ENCODE peak calls at places on chromosomes 2 and 18, in nine cellular contexts. X is A549, G is sigmoid colon, V is choroid plexus epithelial cell, P is upper lobe of right lung, L is HepG2, N is cardiac fibroblast, E is thyroid gland, C is fibroblast of lung. M is an unnamed sample.

GRCh38 chr18:59459352-59460059 is 100.4 kb upstream of the LMAN1 start:
- DNase-seq in X (peak), G (no peak), V (peak), P (no peak), L (peak), N (peak), E (no peak), C (peak), M (peak)

GRCh38 chr2:148888003-148888501 is 13.0 kb downstream of the KIF5C start:
- DNase-seq in X (no peak), G (no peak), V (no peak), P (no peak), L (no peak), N (no peak), E (no peak), C (no peak), M (no peak)

GRCh38 chr2:65999790-66000189 is 435.1 kb upstream of the MEIS1 start:
- DNase-seq in X (no peak), G (no peak), V (no peak), P (no peak), L (no peak), N (no peak), E (no peak), C (no peak), M (no peak)

GRCh38 chr18:5029622-5030021 is 167.4 kb downstream of the AKAIN1 start:
- DNase-seq in X (no peak), G (no peak), V (no peak), P (no peak), L (no peak), N (no peak), E (no peak), C (no peak), M (no peak)

GRCh38 chr2:190533175-190533967 is 1.2 kb downstream of the NEMP2 start:
- DNase-seq in X (no peak), G (no peak), V (peak), P (no peak), L (no peak), N (no peak), E (no peak), C (peak), M (no peak)

GRCh38 chr2:8682719-8683667 is 1.1 kb downstream of the ID2 start:
- DNase-seq in X (no peak), G (peak), V (peak), P (no peak), L (peak), N (peak), E (peak), C (peak), M (peak)

GRCh38 chr2:240095556-240096523 is 40.3 kb downstream of the COPS9 start:
- DNase-seq in X (no peak), G (no peak), V (peak), P (no peak), L (no peak), N (no peak), E (no peak), C (no peak), M (no peak)

GRCh38 chr2:8282858-8283252 is 399.0 kb upstream of the ID2 start:
- DNase-seq in X (no peak), G (no peak), V (no peak), P (no peak), L (no peak), N (no peak), E (no peak), C (no peak), M (no peak)

GRCh38 chr2:205527801-205528200 is 154.5 kb upstream of the NRP2 start:
- DNase-seq in X (no peak), G (no peak), V (no peak), P (no peak), L (no peak), N (no peak), E (no peak), C (peak), M (peak)

GRCh38 chr2:112048887-112049286 is 6.2 kb upstream of the TMEM87B start:
- DNase-seq in X (peak), G (no peak), V (peak), P (no peak), L (peak), N (peak), E (peak), C (peak), M (peak)

GRCh38 chr18:69898241-69898861 is 49.3 kb downstream of the CD226 start:
- DNase-seq in X (no peak), G (no peak), V (peak), P (no peak), L (peak), N (no peak), E (no peak), C (peak), M (no peak)

GRCh38 chr2:166343467-166343866 is 32.3 kb downstream of the SCN9A start:
- DNase-seq in X (no peak), G (no peak), V (no peak), P (no peak), L (no peak), N (no peak), E (no peak), C (no peak), M (no peak)

GRCh38 chr2:147910990-147911473 is 66.2 kb downstream of the ACVR2A start:
- DNase-seq in X (no peak), G (no peak), V (peak), P (no peak), L (peak), N (peak), E (no peak), C (peak), M (peak)

GRCh38 chr2:174263989-174264388 is 15.7 kb upstream of the OLA1 start:
- DNase-seq in X (peak), G (no peak), V (peak), P (no peak), L (peak), N (peak), E (no peak), C (peak), M (peak)

GRCh38 chr2:157318884-157319283 is 6.7 kb downstream of the ERMN start:
- DNase-seq in X (no peak), G (no peak), V (no peak), P (no peak), L (no peak), N (no peak), E (no peak), C (no peak), M (no peak)
- TF ChIP-seq CTCF in X (no peak), G (no peak), V (no peak), P (no peak), L (no peak), N (no peak), E (no peak), C (no peak), M (no peak)

DNA sequence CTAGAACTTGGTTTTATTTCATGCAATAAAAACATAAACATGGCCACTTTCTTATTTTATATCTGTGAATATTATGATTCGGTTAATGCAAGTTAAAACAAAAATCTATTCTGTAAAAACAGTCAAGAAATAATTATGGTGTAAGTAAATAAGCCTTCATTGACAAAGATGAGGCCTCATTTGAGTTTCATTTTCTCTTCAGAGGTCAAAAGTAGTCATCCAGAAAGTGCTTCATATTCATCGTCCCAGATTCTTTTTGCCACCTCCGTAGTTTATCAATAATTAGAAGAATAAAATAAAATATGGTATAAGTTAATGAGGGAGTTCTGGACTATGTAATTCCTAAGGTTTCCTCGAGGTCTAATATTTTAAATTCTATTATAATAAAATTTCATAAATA is 19.4 kb upstream of the HNRNPA3 start:
- DNase-seq in X (no peak), G (no peak), V (no peak), P (no peak), L (no peak), N (no peak), E (no peak), C (no peak), M (no peak)
- TF ChIP-seq CTCF in X (no peak), G (no peak), V (no peak), P (no peak), L (no peak), N (no peak), E (no peak), C (no peak), M (no peak)

GRCh38 chr2:16272038-16272788 is 331.9 kb downstream of the MYCN start:
- DNase-seq in X (no peak), G (no peak), V (no peak), P (no peak), L (no peak), N (no peak), E (no peak), C (no peak), M (no peak)

GRCh38 chr2:16275131-16275530 is 334.8 kb downstream of the MYCN start:
- DNase-seq in X (no peak), G (no peak), V (no peak), P (no peak), L (no peak), N (no peak), E (no peak), C (no peak), M (no peak)

GRCh38 chr2:16275718-16276117 is 335.4 kb downstream of the MYCN start:
- DNase-seq in X (no peak), G (no peak), V (no peak), P (no peak), L (no peak), N (no peak), E (no peak), C (no peak), M (no peak)

GRCh38 chr2:16271231-16271896 is 331.0 kb downstream of the MYCN start:
- DNase-seq in X (no peak), G (no peak), V (no peak), P (no peak), L (no peak), N (no peak), E (no peak), C (no peak), M (no peak)

GRCh38 chr2:16273111-16273510 is 332.8 kb downstream of the MYCN start:
- DNase-seq in X (no peak), G (no peak), V (no peak), P (no peak), L (no peak), N (no peak), E (no peak), C (no peak), M (no peak)
- TF ChIP-seq CTCF in X (no peak), G (no peak), V (no peak), P (no peak), L (no peak), N (no peak), E (no peak), C (no peak), M (no peak)

GRCh38 chr18:36580874-36581750 is 247.7 kb downstream of the TPGS2 start:
- DNase-seq in X (no peak), G (no peak), V (peak), P (no peak), L (no peak), N (peak), E (no peak), C (peak), M (peak)

GRCh38 chr18:36579311-36579710 is 249.5 kb downstream of the TPGS2 start:
- DNase-seq in X (no peak), G (no peak), V (no peak), P (no peak), L (no peak), N (no peak), E (no peak), C (no peak), M (no peak)

GRCh38 chr18:36578871-36579270 is 249.9 kb downstream of the TPGS2 start:
- DNase-seq in X (no peak), G (no peak), V (peak), P (no peak), L (no peak), N (peak), E (no peak), C (peak), M (no peak)

GRCh38 chr18:36583155-36583745 is 245.6 kb downstream of the TPGS2 start:
- DNase-seq in X (no peak), G (no peak), V (peak), P (no peak), L (no peak), N (no peak), E (no peak), C (no peak), M (no peak)

GRCh38 chr18:36580266-36580665 is 248.5 kb downstream of the TPGS2 start:
- DNase-seq in X (no peak), G (peak), V (peak), P (no peak), L (no peak), N (peak), E (no peak), C (peak), M (peak)
- TF ChIP-seq CTCF in X (no peak), G (no peak), V (peak), P (no peak), L (no peak), N (no peak), E (no peak), C (no peak), M (peak)

GRCh38 chr18:46405832-46406538 is 251.0 kb downstream of the LOXHD1 start:
- DNase-seq in X (no peak), G (no peak), V (no peak), P (no peak), L (no peak), N (no peak), E (no peak), C (no peak), M (no peak)

GRCh38 chr18:46406539-46406932 is 250.5 kb downstream of the LOXHD1 start:
- DNase-seq in X (no peak), G (no peak), V (no peak), P (no peak), L (no peak), N (no peak), E (peak), C (no peak), M (no peak)

GRCh38 chr18:46411191-46411590 is 245.8 kb downstream of the LOXHD1 start:
- DNase-seq in X (no peak), G (no peak), V (no peak), P (no peak), L (no peak), N (no peak), E (no peak), C (no peak), M (no peak)

GRCh38 chr18:46407471-46408166 is 249.4 kb downstream of the LOXHD1 start:
- DNase-seq in X (no peak), G (peak), V (peak), P (no peak), L (no peak), N (no peak), E (no peak), C (peak), M (peak)

DNA sequence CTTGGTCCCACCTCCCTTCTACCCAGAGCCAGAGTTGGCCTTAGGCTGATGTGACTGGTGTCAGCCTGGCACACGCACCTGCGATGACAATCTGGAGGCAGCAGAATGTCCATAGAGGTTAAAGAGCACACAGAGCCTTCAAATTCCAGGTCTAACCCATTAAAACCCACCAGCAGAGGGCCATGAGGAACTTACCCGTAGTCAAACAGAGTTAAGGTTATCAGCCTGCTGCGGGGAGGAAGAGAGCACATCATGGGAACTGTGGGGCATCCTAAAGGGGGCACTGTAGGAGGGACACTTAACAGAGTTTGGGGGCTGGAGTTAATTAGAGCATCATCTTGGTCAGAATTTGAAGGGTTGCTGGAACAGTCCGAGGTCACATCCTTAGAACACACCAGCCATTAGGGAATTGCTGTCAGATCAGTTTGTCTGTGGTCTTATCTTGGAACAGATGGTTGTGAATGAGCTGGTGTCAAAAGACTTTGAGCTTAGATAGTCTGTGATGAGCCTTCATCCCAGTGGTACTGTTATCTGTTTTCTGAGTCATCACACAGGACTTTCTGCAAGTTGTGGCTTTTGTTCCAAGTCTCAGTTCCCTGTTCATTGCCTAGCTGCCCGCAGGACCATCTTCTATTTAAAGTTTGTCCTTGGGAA is 248.6 kb downstream of the LOXHD1 start:
- DNase-seq in X (peak), G (no peak), V (peak), P (no peak), L (peak), N (no peak), E (no peak), C (no peak), M (no peak)
- TF ChIP-seq CTCF in X (no peak), G (no peak), V (peak), P (no peak), L (peak), N (no peak), E (no peak), C (no peak), M (peak)

GRCh38 chr2:72952110-72952823 is 34.9 kb downstream of the EMX1 start:
- DNase-seq in X (no peak), G (no peak), V (no peak), P (no peak), L (no peak), N (no peak), E (no peak), C (no peak), M (no peak)
- TF ChIP-seq CTCF in X (no peak), G (no peak), V (peak), P (no peak), L (peak), N (no peak), E (no peak), C (no peak), M (peak)

GRCh38 chr2:80256396-80257167 is 48.0 kb downstream of the LRRTM1 start:
- DNase-seq in X (no peak), G (no peak), V (no peak), P (no peak), L (peak), N (peak), E (peak), C (peak), M (peak)
- TF ChIP-seq CTCF in X (no peak), G (no peak), V (no peak), P (peak), L (peak), N (no peak), E (peak), C (peak), M (peak)

DNA sequence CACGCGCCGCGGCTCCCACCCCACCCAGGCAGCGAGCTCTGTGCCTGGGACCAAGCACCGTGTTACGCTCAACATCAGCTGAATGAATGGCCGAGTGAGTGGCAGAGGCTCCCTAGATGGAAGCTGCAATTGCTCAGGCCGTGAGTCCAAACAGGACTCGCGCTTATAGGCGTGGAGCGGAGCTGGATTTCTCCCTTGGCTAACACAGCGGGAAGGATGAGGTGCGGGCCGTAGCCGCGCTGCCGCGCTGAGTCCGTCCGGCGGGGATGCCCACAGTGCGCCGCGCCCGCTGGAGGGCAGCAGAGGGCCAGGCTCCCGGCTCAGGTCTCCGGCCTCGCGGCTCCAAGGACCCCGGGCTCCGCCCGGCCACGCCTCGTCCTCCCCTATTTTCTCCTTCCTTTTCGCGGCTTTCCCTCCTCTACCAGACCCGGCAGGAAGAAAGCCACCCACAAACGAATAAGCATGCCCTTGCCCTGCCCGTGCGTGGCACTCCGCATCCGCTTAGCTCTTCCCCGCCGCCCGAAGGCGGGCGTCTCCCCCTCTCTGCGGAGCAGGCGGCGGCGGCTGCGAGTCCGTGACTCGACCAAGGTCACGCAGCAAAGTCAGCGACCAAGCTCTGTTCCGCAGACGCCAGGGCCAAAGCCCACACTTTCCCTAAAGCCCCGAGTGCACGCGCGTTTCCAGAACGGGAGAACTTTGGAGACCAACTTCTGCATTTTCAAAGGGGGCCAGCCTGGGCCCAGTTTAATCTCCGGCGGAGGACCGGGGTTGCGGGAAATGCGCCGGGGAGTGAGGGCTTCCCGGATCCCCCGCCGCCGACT is 48.5 kb downstream of the KCNIP3 start:
- DNase-seq in X (peak), G (peak), V (peak), P (peak), L (peak), N (peak), E (peak), C (peak), M (peak)
- TF ChIP-seq CTCF in X (peak), G (peak), V (peak), P (peak), L (peak), N (peak), E (peak), C (peak), M (peak)

GRCh38 chr2:83517727-83518368 is 941.2 kb downstream of the SUCLG1 start:
- DNase-seq in X (no peak), G (no peak), V (no peak), P (no peak), L (no peak), N (no peak), E (no peak), C (no peak), M (no peak)
- TF ChIP-seq CTCF in X (no peak), G (no peak), V (no peak), P (no peak), L (peak), N (no peak), E (no peak), C (no peak), M (no peak)

M was measured in HFFc6.